ENCODE peak calls at places on chromosomes 11 and 22, in four cellular contexts. R is fibroblast of lung, N is GM23338, K is esophagus squamous epithelium. G is an unnamed sample.

GRCh38 chr22:37207981-37208380 is 4.3 kb downstream of the SSTR3 start:
- DNase-seq in R (no peak), N (no peak), K (no peak), G (no peak)

GRCh38 chr11:38274031-38274430 is 1676.0 kb upstream of the RAG2 start:
- DNase-seq in R (peak), N (no peak), K (no peak), G (no peak)

GRCh38 chr22:26616650-26617049 is 1.2 kb downstream of the CRYBB1 start:
- DNase-seq in R (no peak), N (no peak), K (no peak), G (no peak)

GRCh38 chr11:1825039-1825740 is 9.6 kb upstream of the SYT8 start:
- DNase-seq in R (no peak), N (peak), K (no peak), G (peak)

GRCh38 chr22:24996420-24996952 is 44.0 kb downstream of the KIAA1671 start:
- DNase-seq in R (peak), N (peak), K (no peak), G (peak)

GRCh38 chr22:21450320-21450831 is 16.8 kb upstream of the TMEM191C start:
- DNase-seq in R (no peak), N (peak), K (no peak), G (no peak)

GRCh38 chr11:95388086-95388485 is 157.1 kb upstream of the SESN3 start:
- DNase-seq in R (no peak), N (no peak), K (no peak), G (no peak)

GRCh38 chr11:114291847-114292680 is 4.1 kb upstream of the NNMT start:
- DNase-seq in R (peak), N (no peak), K (no peak), G (no peak)

GRCh38 chr11:1650034-1650917 is 20.7 kb downstream of the KRTAP5-5 start:
- DNase-seq in R (no peak), N (peak), K (no peak), G (no peak)

GRCh38 chr11:2522636-2523255 is 77.9 kb downstream of the KCNQ1 start:
- DNase-seq in R (no peak), N (no peak), K (no peak), G (peak)

GRCh38 chr11:81342956-81343355 is 1390.7 kb downstream of the FAM181B start:
- DNase-seq in R (no peak), N (no peak), K (no peak), G (no peak)

GRCh38 chr11:1335811-1336761 is 26.7 kb upstream of the TOLLIP start:
- DNase-seq in R (peak), N (peak), K (no peak), G (peak)

GRCh38 chr11:2761131-2762030 is 61.6 kb upstream of the KCNQ1OT1 start:
- DNase-seq in R (no peak), N (no peak), K (no peak), G (peak)

GRCh38 chr22:44837481-44837880 is 85.1 kb downstream of the ARHGAP8 start:
- DNase-seq in R (no peak), N (peak), K (no peak), G (no peak)

GRCh38 chr22:26835929-26836528 is 178.6 kb downstream of the MIAT start:
- DNase-seq in R (peak), N (peak), K (no peak), G (peak)

GRCh38 chr22:41656515-41656914 is 32.2 kb downstream of the SNU13 start:
- DNase-seq in R (peak), N (no peak), K (no peak), G (no peak)

GRCh38 chr11:65435981-65436411 is 13.4 kb downstream of the NEAT1 start:
- DNase-seq in R (peak), N (no peak), K (no peak), G (no peak)

GRCh38 chr11:67411785-67412152 is 3.7 kb upstream of the CARNS1 start:
- DNase-seq in R (no peak), N (no peak), K (no peak), G (no peak)

GRCh38 chr11:74014880-74015279 is 6.0 kb upstream of the UCP3 start:
- DNase-seq in R (no peak), N (no peak), K (no peak), G (no peak)

GRCh38 chr22:36012332-36012731 is 16.3 kb downstream of the RBFOX2 start:
- DNase-seq in R (no peak), N (no peak), K (no peak), G (no peak)

GRCh38 chr22:32527756-32528155 is 53.1 kb downstream of the FBXO7 start:
- DNase-seq in R (no peak), N (no peak), K (no peak), G (peak)

GRCh38 chr11:26014456-26015115 is 317.3 kb upstream of the ANO3 start:
- DNase-seq in R (no peak), N (no peak), K (no peak), G (no peak)

GRCh38 chr22:30474683-30475424 is 3.0 kb upstream of the SEC14L3 start:
- DNase-seq in R (no peak), N (peak), K (no peak), G (no peak)

GRCh38 chr11:122155765-122156527 is 39.9 kb upstream of the BLID start:
- DNase-seq in R (no peak), N (no peak), K (no peak), G (no peak)

GRCh38 chr11:8105666-8106065 is 24.7 kb downstream of the TUB start:
- DNase-seq in R (no peak), N (no peak), K (no peak), G (no peak)

GRCh38 chr11:96187779-96188624 is 155.0 kb downstream of the MAML2 start:
- DNase-seq in R (peak), N (no peak), K (no peak), G (no peak)

GRCh38 chr11:22753401-22753800 is 76.2 kb downstream of the SVIP start:
- DNase-seq in R (no peak), N (no peak), K (no peak), G (no peak)

GRCh38 chr11:96199563-96200025 is 143.4 kb downstream of the MAML2 start:
- DNase-seq in R (peak), N (no peak), K (no peak), G (no peak)

GRCh38 chr22:30420401-30421178 is 5.0 kb upstream of the MTFP1 start:
- DNase-seq in R (peak), N (no peak), K (no peak), G (no peak)

GRCh38 chr11:111449696-111450479 is 62.3 kb downstream of the BTG4 start:
- DNase-seq in R (no peak), N (no peak), K (no peak), G (no peak)

GRCh38 chr11:1297576-1298473 is 11.6 kb downstream of the TOLLIP start:
- DNase-seq in R (no peak), N (no peak), K (no peak), G (no peak)

GRCh38 chr11:83195176-83195531 is 1.6 kb downstream of the ANKRD42 start:
- DNase-seq in R (no peak), N (no peak), K (no peak), G (no peak)

GRCh38 chr11:13487661-13488030 is 8.2 kb downstream of the PTH start:
- DNase-seq in R (no peak), N (peak), K (no peak), G (no peak)

DNA sequence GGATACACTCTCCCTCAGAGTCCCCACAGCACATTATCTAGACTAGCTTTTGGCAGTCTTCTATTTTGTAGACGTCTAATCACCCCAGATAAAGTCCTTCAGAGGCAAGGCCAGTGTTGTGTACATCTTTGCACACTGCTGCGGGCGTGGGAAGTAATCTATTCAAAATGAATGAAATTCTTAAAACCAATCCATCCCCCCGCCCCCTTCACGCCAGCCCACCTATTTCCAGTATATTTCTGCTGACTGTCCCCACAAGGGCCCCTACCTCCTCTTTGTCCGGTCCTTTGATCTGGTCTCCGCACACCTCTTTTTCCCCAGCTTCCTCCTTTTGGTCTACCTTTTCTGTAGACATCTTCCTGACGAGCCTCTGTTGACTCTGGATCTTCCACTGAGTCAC is 383 bp downstream of the BSCL2 start:
- DNase-seq in R (no peak), N (no peak), K (no peak), G (no peak)
- H3K4me3 ChIP-seq in R (no peak), N (peak), K (no peak), G (peak)

GRCh38 chr11:34621876-34622275 is 983 bp downstream of the EHF start:
- DNase-seq in R (no peak), N (no peak), K (no peak), G (no peak)
- H3K27ac ChIP-seq in R (no peak), N (no peak), K (peak), G (no peak)

DNA sequence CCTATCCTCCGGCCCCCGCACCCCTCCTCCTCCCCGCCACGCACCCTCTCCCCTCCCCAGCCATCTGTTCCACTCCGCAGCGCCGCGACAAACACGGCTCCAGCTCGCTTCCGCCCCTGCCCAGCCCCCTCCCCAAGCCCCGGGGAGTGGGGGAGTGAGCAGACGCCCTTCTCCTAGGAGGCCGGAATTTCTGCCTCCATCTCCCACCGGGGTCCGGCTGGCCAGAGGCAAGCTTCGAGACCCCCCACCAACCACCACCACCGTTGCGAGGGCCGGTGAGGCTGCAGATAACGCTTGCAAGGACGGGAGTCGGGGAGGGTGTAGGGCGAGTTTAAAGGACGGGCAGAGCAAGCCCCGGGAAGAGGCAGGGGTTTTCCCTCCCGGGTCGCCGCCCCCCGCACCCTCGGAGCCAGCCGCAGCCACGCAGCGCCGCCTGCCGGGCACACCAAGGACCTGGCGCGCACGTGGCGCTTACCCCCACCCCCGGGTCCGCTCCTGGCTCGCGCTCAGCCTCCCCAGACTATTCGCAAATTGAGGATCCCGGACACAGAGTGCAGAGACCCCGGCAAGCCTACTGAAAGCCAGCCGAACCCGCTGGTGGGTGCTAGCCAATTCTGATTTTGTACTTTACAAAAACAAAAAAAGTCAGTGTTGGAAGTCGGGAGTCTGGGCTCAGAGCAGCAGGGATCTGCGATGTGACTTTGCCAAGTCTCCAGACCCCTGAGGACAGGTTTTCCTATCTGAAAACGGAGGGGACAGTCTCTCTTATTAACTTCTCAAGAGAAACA is 22.6 kb downstream of the RTN4RL2 start:
- DNase-seq in R (no peak), N (peak), K (no peak), G (peak)
- TF ChIP-seq CTCF in R (peak), N (peak), K (peak), G (peak)

GRCh38 chr11:32511926-32512325 is 71.7 kb upstream of the EIF3M start:
- DNase-seq in R (no peak), N (no peak), K (no peak), G (no peak)
- H3K4me3 ChIP-seq in R (no peak), N (no peak), K (no peak), G (no peak)

GRCh38 chr22:46830841-46831240 is 68.4 kb downstream of the TBC1D22A start:
- DNase-seq in R (no peak), N (no peak), K (no peak), G (no peak)
- H3K27ac ChIP-seq in R (peak), N (no peak), K (peak), G (no peak)

GRCh38 chr11:77100166-77101042 is 2.2 kb upstream of the OMP start:
- DNase-seq in R (no peak), N (no peak), K (no peak), G (no peak)

GRCh38 chr11:77104727-77105126 is 2.1 kb downstream of the OMP start:
- DNase-seq in R (no peak), N (no peak), K (no peak), G (no peak)

GRCh38 chr11:77102246-77103210 is at the start of gene OMP:
- DNase-seq in R (no peak), N (no peak), K (no peak), G (no peak)

GRCh38 chr11:77103319-77103718 is 679 bp downstream of the OMP start:
- DNase-seq in R (no peak), N (no peak), K (no peak), G (no peak)

DNA sequence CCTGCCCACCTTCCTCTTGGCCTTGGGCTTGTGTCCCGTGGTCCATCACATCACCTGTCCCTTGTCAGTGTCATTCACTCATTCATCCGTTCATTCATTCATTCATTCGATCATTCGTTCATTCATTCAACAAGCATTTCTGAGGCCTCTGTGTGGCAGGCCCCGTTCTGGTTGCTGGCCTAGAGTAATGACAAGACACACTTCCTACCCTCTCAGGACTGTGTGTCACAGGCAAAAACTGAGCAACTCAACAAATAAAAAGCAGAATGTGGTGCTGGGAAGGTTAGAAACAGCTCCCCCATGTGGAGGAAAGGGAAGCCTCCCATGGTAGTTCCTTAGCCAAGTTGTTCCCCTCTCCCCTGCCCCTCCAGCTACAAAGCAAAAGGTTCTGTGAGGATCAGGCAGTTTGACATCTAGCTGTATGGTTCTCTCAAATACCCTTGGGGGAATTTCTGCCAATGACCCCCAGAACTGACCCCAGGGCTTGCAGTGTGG is 1.6 kb upstream of the OMP start:
- DNase-seq in R (no peak), N (peak), K (no peak), G (no peak)
- TF ChIP-seq CTCF in R (peak), N (peak), K (no peak), G (peak)

GRCh38 chr22:29026579-29026978 is 35.1 kb downstream of the C22orf31 start:
- DNase-seq in R (no peak), N (no peak), K (no peak), G (no peak)

GRCh38 chr22:29023172-29023796 is 38.3 kb downstream of the C22orf31 start:
- DNase-seq in R (no peak), N (no peak), K (no peak), G (no peak)

GRCh38 chr22:29016067-29016938 is 45.3 kb downstream of the C22orf31 start:
- DNase-seq in R (no peak), N (no peak), K (no peak), G (no peak)

GRCh38 chr22:29018293-29019189 is 43.1 kb downstream of the C22orf31 start:
- DNase-seq in R (no peak), N (no peak), K (no peak), G (no peak)

DNA sequence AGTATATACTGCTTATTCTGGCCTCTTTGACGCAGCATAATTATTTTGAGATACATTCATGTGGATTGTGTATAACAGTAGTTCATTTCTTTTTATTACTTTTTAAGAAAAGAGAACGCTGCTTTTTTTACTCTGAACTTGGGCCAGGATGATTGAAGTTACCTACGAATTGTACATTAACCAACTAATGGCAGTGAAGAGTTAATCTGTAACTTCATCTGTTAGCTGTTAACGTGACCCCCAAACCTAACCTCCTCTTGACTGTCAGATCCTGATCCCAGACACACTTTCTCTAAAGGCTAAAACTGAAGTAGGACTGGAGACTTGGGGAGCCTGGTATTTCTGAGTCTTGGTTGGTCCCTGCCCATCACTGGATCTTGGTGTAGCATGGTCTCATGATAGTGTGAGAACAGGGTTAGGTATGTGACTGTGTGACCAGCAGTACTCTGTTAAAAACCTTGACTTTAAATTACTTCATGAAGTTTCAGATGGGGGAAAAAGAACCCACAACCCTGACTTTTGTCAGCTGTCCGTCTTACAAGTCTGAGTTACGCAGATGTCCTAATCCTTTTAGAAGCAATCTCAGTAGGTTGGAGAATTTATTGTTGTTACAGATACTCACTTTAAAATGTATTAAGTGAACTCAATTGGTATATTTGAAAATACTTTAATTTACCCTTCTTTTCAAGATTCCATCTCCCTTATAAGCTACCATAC is 39.4 kb downstream of the C22orf31 start:
- DNase-seq in R (no peak), N (no peak), K (no peak), G (no peak)
- H3K4me3 ChIP-seq in R (no peak), N (no peak), K (no peak), G (no peak)

GRCh38 chr22:28260619-28261018 is 341.6 kb upstream of the PITPNB start:
- DNase-seq in R (no peak), N (no peak), K (no peak), G (no peak)
- H3K27ac ChIP-seq in R (no peak), N (no peak), K (no peak), G (no peak)

GRCh38 chr11:18720086-18720810 is 5.7 kb downstream of the IGSF22 start:
- DNase-seq in R (no peak), N (no peak), K (no peak), G (no peak)

GRCh38 chr11:18720811-18721575 is 5.0 kb downstream of the IGSF22 start:
- DNase-seq in R (peak), N (peak), K (no peak), G (peak)

GRCh38 chr11:18721576-18722292 is 4.3 kb downstream of the IGSF22 start:
- DNase-seq in R (peak), N (peak), K (no peak), G (peak)

GRCh38 chr11:18723991-18724390 is 2.0 kb downstream of the IGSF22 start:
- DNase-seq in R (no peak), N (no peak), K (no peak), G (peak)

DNA sequence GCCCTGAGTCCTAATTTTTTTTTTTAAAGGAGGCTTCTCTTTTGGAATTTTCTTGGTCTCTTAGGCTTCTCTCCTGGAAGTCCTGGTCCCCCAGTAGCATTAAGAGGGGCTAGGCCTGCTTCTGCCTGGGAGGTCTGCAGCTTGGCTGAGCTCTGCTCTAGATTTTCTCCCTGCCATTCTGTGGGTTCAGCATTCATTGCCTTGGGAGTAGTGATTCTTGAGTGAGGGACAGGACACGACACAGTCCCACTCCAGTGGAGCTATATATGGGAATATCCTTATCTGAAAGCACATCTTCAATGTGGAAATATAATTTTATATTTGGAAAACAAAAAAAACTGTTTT is 3.7 kb downstream of the IGSF22 start:
- DNase-seq in R (no peak), N (no peak), K (no peak), G (no peak)
- TF ChIP-seq CTCF in R (no peak), N (no peak), K (no peak), G (no peak)

DNA sequence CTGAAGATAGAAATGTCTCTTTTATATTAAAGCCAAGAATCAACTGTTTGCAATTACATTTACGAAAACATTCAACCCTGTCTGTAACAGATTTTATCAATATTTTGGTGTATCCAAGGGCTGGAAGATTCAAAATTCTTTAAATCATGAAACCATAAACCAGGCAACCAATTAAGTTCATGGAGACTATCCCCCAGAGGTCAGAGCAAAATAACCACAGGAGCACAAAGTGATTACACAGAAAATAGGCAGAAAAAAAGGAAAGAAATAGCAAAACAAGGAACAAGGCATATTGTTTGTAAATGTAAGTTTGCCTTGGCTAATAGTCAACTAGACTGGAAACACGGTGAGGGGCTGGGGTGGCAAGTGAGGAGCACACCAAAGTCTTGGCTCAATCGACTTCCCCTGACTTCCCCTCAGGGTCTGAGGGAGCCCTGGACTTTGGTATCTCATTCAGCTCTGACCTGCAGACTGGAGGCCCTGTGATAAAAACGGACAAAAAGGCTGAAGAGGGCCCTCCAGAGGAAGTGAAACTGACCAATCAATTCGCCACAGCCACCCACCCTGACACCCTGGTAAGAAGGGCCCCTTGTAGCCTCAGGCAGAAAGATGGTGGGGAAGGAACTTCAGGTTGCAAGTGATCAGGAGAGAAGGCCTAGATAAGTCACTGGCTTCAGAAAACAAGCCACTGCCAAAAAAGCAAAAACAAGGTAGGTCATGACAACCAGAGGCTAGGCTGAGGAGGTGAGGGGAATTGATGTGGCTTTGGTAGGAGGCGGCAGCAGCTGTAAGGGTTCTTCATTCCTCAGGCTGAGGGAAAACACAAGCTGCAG is 1.9 kb downstream of the SIK3 start:
- DNase-seq in R (peak), N (peak), K (no peak), G (peak)
- H3K4me3 ChIP-seq in R (peak), N (peak), K (peak), G (peak)

G was measured in WERI-Rb-1.